ENCODE peak calls at places on chromosomes 6 and 20, in six cellular contexts. N is cardiac muscle cell, C is naive B cell, G is H7, L is NCI-H1092, D is adrenal gland. T is an unnamed sample.

GRCh38 chr20:21512634-21513180 is 1.2 kb downstream of the NKX2-2 start:
- DNase-seq in N (no peak), C (no peak), G (peak), L (no peak), D (no peak), T (no peak)

GRCh38 chr6:4323322-4323721 is 187.9 kb upstream of the ECI2 start:
- DNase-seq in N (peak), C (no peak), G (no peak), L (no peak), D (no peak), T (no peak)

GRCh38 chr6:28330033-28330432 is 5.9 kb downstream of the ZSCAN31 start:
- DNase-seq in N (no peak), C (no peak), G (no peak), L (no peak), D (no peak), T (no peak)

GRCh38 chr20:63520939-63521601 is 505 bp downstream of the PPDPF start:
- DNase-seq in N (peak), C (peak), G (peak), L (peak), D (peak), T (peak)

GRCh38 chr6:1856381-1856780 is 246.7 kb downstream of the FOXC1 start:
- DNase-seq in N (peak), C (peak), G (no peak), L (peak), D (peak), T (no peak)

GRCh38 chr20:58309607-58310290 is at the start of gene RAB22A:
- DNase-seq in N (peak), C (peak), G (peak), L (peak), D (peak), T (peak)

GRCh38 chr6:163173741-163174140 is 240.8 kb upstream of the QKI start:
- DNase-seq in N (no peak), C (no peak), G (no peak), L (no peak), D (no peak), T (no peak)

GRCh38 chr6:28947831-28948270 is 24.1 kb upstream of the TRIM27 start:
- DNase-seq in N (no peak), C (no peak), G (no peak), L (no peak), D (no peak), T (no peak)

GRCh38 chr6:140225587-140226438 is 851.4 kb upstream of the CITED2 start:
- DNase-seq in N (peak), C (no peak), G (no peak), L (no peak), D (no peak), T (no peak)

GRCh38 chr6:60867548-60867947 is 1418.5 kb downstream of the KHDRBS2 start:
- DNase-seq in N (no peak), C (no peak), G (peak), L (no peak), D (no peak), T (no peak)

GRCh38 chr6:5626727-5627426 is 365.6 kb downstream of the FARS2 start:
- DNase-seq in N (no peak), C (peak), G (no peak), L (no peak), D (no peak), T (no peak)

T was measured in effector CD8-positive, alpha-beta T cell.